ENCODE peak calls at places on chromosomes 4 and X, in four cellular contexts. Y is sigmoid colon, A is pons, S is H4. I is an unnamed sample.

GRCh38 chrX:14936561-14936960 is 63.3 kb downstream of the MOSPD2 start:
- DNase-seq in Y (no peak), S (peak), A (no peak), I (no peak)

GRCh38 chrX:49071877-49072711 is 1.7 kb downstream of the PRAF2 start:
- DNase-seq in S (no peak), A (peak), Y (peak), I (no peak)

GRCh38 chr4:89619230-89619962 is 217.6 kb downstream of the SNCA start:
- DNase-seq in S (no peak), Y (no peak), A (no peak), I (no peak)

GRCh38 chr4:184792950-184793555 is 32.7 kb downstream of the ACSL1 start:
- DNase-seq in Y (no peak), A (peak), S (peak), I (no peak)

GRCh38 chr4:2064276-2064991 is 5.3 kb downstream of the NAT8L start:
- DNase-seq in A (no peak), S (no peak), Y (no peak), I (no peak)

GRCh38 chrX:22542641-22543040 is 269.9 kb downstream of the CBLL2 start:
- DNase-seq in S (no peak), A (no peak), Y (no peak), I (no peak)

GRCh38 chr4:23163649-23164436 is 471.1 kb downstream of the GBA3 start:
- DNase-seq in Y (no peak), S (peak), A (no peak), I (no peak)

GRCh38 chr4:1043162-1043561 is 31.7 kb downstream of the FGFRL1 start:
- DNase-seq in S (no peak), A (no peak), Y (no peak), I (no peak)

GRCh38 chr4:26022346-26022891 is 108.4 kb downstream of the SMIM20 start:
- DNase-seq in S (peak), Y (no peak), A (peak), I (no peak)

GRCh38 chrX:20712811-20713210 is 446.1 kb upstream of the RPS6KA3 start:
- DNase-seq in S (no peak), A (no peak), Y (no peak), I (no peak)

GRCh38 chr4:123954220-123954619 is 557.6 kb downstream of the SPRY1 start:
- DNase-seq in S (no peak), Y (no peak), A (no peak), I (no peak)

GRCh38 chr4:172858731-172859230 is 309.8 kb upstream of the GALNT7 start:
- DNase-seq in Y (no peak), S (no peak), A (no peak), I (no peak)

GRCh38 chrX:13305091-13305490 is 14.8 kb downstream of the ATXN3L start:
- DNase-seq in Y (no peak), A (no peak), S (no peak), I (no peak)

GRCh38 chr4:39932776-39933402 is 44.8 kb downstream of the PDS5A start:
- DNase-seq in A (no peak), Y (no peak), S (no peak), I (no peak)

GRCh38 chrX:43882294-43882681 is at the start of gene MAOB:
- DNase-seq in S (no peak), A (no peak), Y (peak), I (no peak)

GRCh38 chr4:119942806-119943205 is 123.8 kb downstream of the MAD2L1 start:
- DNase-seq in A (no peak), Y (no peak), S (no peak), I (no peak)

GRCh38 chr4:169621754-169622481 is 1.5 kb downstream of the CLCN3 start:
- DNase-seq in S (peak), A (no peak), Y (no peak), I (peak)

GRCh38 chr4:94126669-94127068 is 81.0 kb upstream of the SMARCAD1 start:
- DNase-seq in Y (no peak), S (peak), A (no peak), I (no peak)

GRCh38 chr4:76251448-76252270 is at the start of gene FAM47E:
- DNase-seq in Y (peak), S (peak), A (peak), I (no peak)

GRCh38 chr4:123396294-123397275 is at the start of gene SPRY1:
- DNase-seq in S (peak), Y (peak), A (peak), I (peak)

GRCh38 chr4:97910005-97910404 is 233.3 kb downstream of the STPG2 start:
- DNase-seq in A (no peak), S (no peak), Y (no peak), I (no peak)

GRCh38 chr4:84024405-84024804 is 474.7 kb downstream of the NKX6-1 start:
- DNase-seq in S (no peak), Y (no peak), A (no peak), I (no peak)

GRCh38 chr4:154877110-154877760 is 96.2 kb downstream of the RBM46 start:
- DNase-seq in A (no peak), Y (no peak), S (peak), I (no peak)

GRCh38 chr4:142350886-142351285 is 495.2 kb downstream of the INPP4B start:
- DNase-seq in A (no peak), Y (no peak), S (no peak), I (no peak)

GRCh38 chr4:2537011-2537830 is 774 bp downstream of the FAM193A start:
- DNase-seq in Y (peak), S (no peak), A (no peak), I (peak)

GRCh38 chrX:40105016-40105790 is 7.4 kb upstream of the BCOR start:
- DNase-seq in S (no peak), A (no peak), Y (no peak), I (no peak)

GRCh38 chr4:24070117-24070516 is 180.3 kb upstream of the PPARGC1A start:
- DNase-seq in A (no peak), Y (no peak), S (peak), I (no peak)

GRCh38 chrX:48466696-48467095 is 3.4 kb downstream of the SLC38A5 start:
- DNase-seq in A (no peak), S (no peak), Y (no peak), I (no peak)

GRCh38 chr4:15153662-15154061 is 151.4 kb downstream of the CPEB2 start:
- DNase-seq in S (no peak), A (no peak), Y (no peak), I (no peak)

GRCh38 chr4:145012841-145013240 is 85.2 kb downstream of the ANAPC10 start:
- DNase-seq in S (peak), A (peak), Y (no peak), I (peak)

GRCh38 chrX:49233887-49234555 is 881 bp upstream of the CACNA1F start:
- DNase-seq in A (no peak), Y (no peak), S (no peak), I (no peak)

GRCh38 chrX:117969337-117969736 is 147.3 kb downstream of the KLHL13 start:
- DNase-seq in Y (no peak), S (no peak), A (no peak), I (no peak)

GRCh38 chrX:3713937-3714434 is 537 bp upstream of the PRKX start:
- DNase-seq in Y (no peak), S (no peak), A (no peak), I (no peak)

GRCh38 chr4:141705048-141705746 is 68.8 kb downstream of the IL15 start:
- DNase-seq in Y (no peak), S (no peak), A (no peak), I (no peak)